ENCODE peak calls at places on chromosomes 4 and X, in eight cellular contexts. E, D, I, L, G, T, B and R are unnamed samples.

GRCh38 chr4:26197018-26197779 is 123.6 kb upstream of the RBPJ start:
- DNase-seq in E (peak), D (peak), I (peak), L (peak), G (peak), T (no peak), B (no peak), R (peak)

GRCh38 chrX:39162322-39162721 is 361.1 kb downstream of the MID1IP1 start:
- DNase-seq in E (no peak), D (no peak), I (no peak), L (no peak), G (peak), T (peak), B (peak), R (no peak)

GRCh38 chr4:78565971-78566372 is 14.4 kb downstream of the ANXA3 start:
- DNase-seq in E (no peak), D (no peak), I (no peak), L (no peak), G (no peak), T (no peak), B (no peak), R (peak)

GRCh38 chr4:102169345-102169744 is 175.9 kb downstream of the SLC39A8 start:
- DNase-seq in E (no peak), D (no peak), I (no peak), L (no peak), G (no peak), T (no peak), B (no peak), R (no peak)

GRCh38 chr4:164526916-164527315 is 227.0 kb upstream of the SMIM31 start:
- DNase-seq in E (no peak), D (no peak), I (no peak), L (no peak), G (no peak), T (no peak), B (no peak), R (no peak)

GRCh38 chr4:174398728-174399127 is 115.0 kb downstream of the CEP44 start:
- DNase-seq in E (peak), D (no peak), I (peak), L (no peak), G (no peak), T (peak), B (no peak), R (no peak)

GRCh38 chr4:92387459-92388069 is 83.8 kb downstream of the GRID2 start:
- DNase-seq in E (no peak), D (peak), I (peak), L (peak), G (no peak), T (peak), B (no peak), R (no peak)

GRCh38 chr4:108709234-108709633 is 53.6 kb downstream of the ETNPPL start:
- DNase-seq in E (no peak), D (no peak), I (no peak), L (no peak), G (no peak), T (no peak), B (no peak), R (no peak)

GRCh38 chr4:146051724-146052396 is 113.2 kb upstream of the ZNF827 start:
- DNase-seq in E (peak), D (no peak), I (peak), L (no peak), G (no peak), T (no peak), B (no peak), R (peak)

GRCh38 chr4:57763070-57763469 is 652.9 kb upstream of the IGFBP7 start:
- DNase-seq in E (no peak), D (no peak), I (no peak), L (no peak), G (no peak), T (peak), B (no peak), R (no peak)

GRCh38 chr4:53281438-53281837 is 84.4 kb downstream of the SCFD2 start:
- DNase-seq in E (peak), D (no peak), I (no peak), L (no peak), G (no peak), T (no peak), B (no peak), R (no peak)

GRCh38 chr4:63607186-63607872 is 801.9 kb downstream of the TECRL start:
- DNase-seq in E (no peak), D (no peak), I (no peak), L (no peak), G (no peak), T (no peak), B (no peak), R (no peak)

GRCh38 chr4:135256111-135256510 is 1054.5 kb upstream of the PABPC4L start:
- DNase-seq in E (no peak), D (no peak), I (no peak), L (no peak), G (no peak), T (no peak), B (no peak), R (no peak)

GRCh38 chr4:80073362-80074008 is 456 bp upstream of the ANTXR2 start:
- DNase-seq in E (no peak), D (no peak), I (no peak), L (peak), G (no peak), T (no peak), B (no peak), R (no peak)

GRCh38 chr4:79588679-79589078 is 180.7 kb upstream of the GK2 start:
- DNase-seq in E (no peak), D (no peak), I (no peak), L (no peak), G (no peak), T (no peak), B (no peak), R (no peak)

GRCh38 chr4:6288342-6288741 is 18.7 kb downstream of the WFS1 start:
- DNase-seq in E (no peak), D (no peak), I (no peak), L (no peak), G (no peak), T (no peak), B (no peak), R (no peak)

GRCh38 chrX:119292445-119292844 is 56.4 kb downstream of the PGRMC1 start:
- DNase-seq in E (no peak), D (no peak), I (no peak), L (no peak), G (no peak), T (no peak), B (no peak), R (no peak)

GRCh38 chrX:38066934-38067333 is 60.6 kb downstream of the SYTL5 start:
- DNase-seq in E (no peak), D (no peak), I (no peak), L (no peak), G (no peak), T (no peak), B (no peak), R (no peak)

GRCh38 chr4:41657561-41657960 is 91.0 kb downstream of the PHOX2B start:
- DNase-seq in E (no peak), D (no peak), I (no peak), L (no peak), G (no peak), T (no peak), B (no peak), R (no peak)